ENCODE peak calls at places on chromosomes 16 and 17, in five cellular contexts. J, R, D, Y and O are unnamed samples.

GRCh38 chr17:17258998-17259397 is 22.0 kb upstream of the FLCN start:
- DNase-seq in J (no peak), R (no peak), D (no peak), Y (no peak), O (no peak)

GRCh38 chr16:89190150-89190958 is 10.0 kb downstream of the SLC22A31 start:
- DNase-seq in J (no peak), R (no peak), D (no peak), Y (no peak), O (no peak)

GRCh38 chr16:75789237-75789636 is 62.9 kb upstream of the CPHXL start:
- DNase-seq in J (peak), R (peak), D (peak), Y (peak), O (peak)

GRCh38 chr17:21394265-21394664 is 18.1 kb downstream of the KCNJ12 start:
- DNase-seq in J (no peak), R (no peak), D (no peak), Y (peak), O (no peak)

GRCh38 chr17:10616502-10617119 is 40.5 kb downstream of the MYH3 start:
- DNase-seq in J (peak), R (peak), D (peak), Y (peak), O (peak)

GRCh38 chr16:20899503-20900298 is 457 bp downstream of the DCUN1D3 start:
- DNase-seq in J (no peak), R (no peak), D (peak), Y (no peak), O (no peak)

GRCh38 chr17:7997186-7997585 is 5.2 kb upstream of the GUCY2D start:
- DNase-seq in J (peak), R (no peak), D (no peak), Y (peak), O (no peak)

GRCh38 chr17:45441536-45442310 is 9.1 kb upstream of the ARHGAP27 start:
- DNase-seq in J (no peak), R (no peak), D (no peak), Y (no peak), O (no peak)

GRCh38 chr17:76467809-76468633 is 618 bp downstream of the AANAT start:
- DNase-seq in J (no peak), R (no peak), D (no peak), Y (no peak), O (no peak)